ENCODE peak calls at places on chromosomes 13 and 19, in seven cellular contexts. S is fibroblast of lung; G is endothelial cell of umbilical vein; N is T-helper 2 cell; L is dorsolateral prefrontal cortex; U is HCEC 1CT; E is stimulated activated CD4-positive, alpha-beta T cell treated with anti-CD3 and anti-CD28 coated beads, Interleukin-12 subunit alpha, Interleukin-12 subunit beta, amount 100 ng/mL, for 4 hours. Q is an unnamed sample.

GRCh38 chr13:29801102-29801501 is 49.3 kb downstream of the UBL3 start:
- DNase-seq in S (no peak), G (no peak), N (no peak), L (no peak), U (no peak), E (no peak), Q (no peak)

GRCh38 chr13:95512957-95513356 is 39.6 kb upstream of the CLDN10 start:
- DNase-seq in S (no peak), G (no peak), N (no peak), L (no peak), U (no peak), E (no peak), Q (no peak)

GRCh38 chr13:23620613-23621315 is 50.6 kb downstream of the TNFRSF19 start:
- DNase-seq in S (no peak), G (no peak), N (no peak), L (no peak), U (no peak), E (no peak), Q (no peak)

GRCh38 chr13:98875146-98875729 is 102.6 kb downstream of the DOCK9 start:
- DNase-seq in S (no peak), G (no peak), N (no peak), L (no peak), U (no peak), E (no peak), Q (no peak)

GRCh38 chr13:109833940-109834339 is 47.6 kb upstream of the IRS2 start:
- DNase-seq in S (no peak), G (no peak), N (no peak), L (no peak), U (no peak), E (no peak), Q (no peak)

GRCh38 chr19:3986260-3987041 is 1.2 kb upstream of the EEF2 start:
- DNase-seq in S (peak), G (peak), N (peak), L (no peak), U (peak), E (peak), Q (peak)

GRCh38 chr19:737591-738093 is 13.3 kb upstream of the MISP start:
- DNase-seq in S (peak), G (peak), N (peak), L (no peak), U (peak), E (peak), Q (peak)

GRCh38 chr19:17687857-17688784 is at the start of gene UNC13A:
- DNase-seq in S (peak), G (no peak), N (no peak), L (peak), U (no peak), E (peak), Q (peak)

Q was measured in activated CD4-positive, CD25-positive, alpha-beta regulatory T cell treated with anti-CD3 and anti-CD28 coated beads, Interleukin-2, amount 50 U/mL, for 72 hours.